ENCODE peak calls at places on chromosomes 11 and 22, in ten cellular contexts. One of them, this sample, is unnamed.

GRCh38 chr11:57792060-57792541 is 30.5 kb downstream of the CTNND1 start:
- DNase-seq in testis: peak
- DNase-seq in right lobe of liver: peak
- DNase-seq in A549: no peak
- DNase-seq in body of pancreas: peak
- DNase-seq in vagina: no peak
- DNase-seq in heart left ventricle: peak
- DNase-seq in tibial nerve: peak
- DNase-seq in spleen: peak
- DNase-seq in transverse colon: peak
- DNase-seq in this sample: peak

GRCh38 chr22:49666146-49666809 is 161.4 kb downstream of the BRD1 start:
- DNase-seq in vagina: no peak
- DNase-seq in spleen: no peak
- DNase-seq in A549: no peak
- DNase-seq in right lobe of liver: peak
- DNase-seq in body of pancreas: no peak
- DNase-seq in testis: no peak
- DNase-seq in tibial nerve: no peak
- DNase-seq in heart left ventricle: no peak
- DNase-seq in transverse colon: peak
- DNase-seq in this sample: peak

GRCh38 chr11:19892387-19892786 is 179.8 kb downstream of the NAV2 start:
- DNase-seq in testis: no peak
- DNase-seq in vagina: no peak
- DNase-seq in body of pancreas: no peak
- DNase-seq in tibial nerve: no peak
- DNase-seq in A549: peak
- DNase-seq in right lobe of liver: no peak
- DNase-seq in heart left ventricle: no peak
- DNase-seq in transverse colon: no peak
- DNase-seq in spleen: no peak
- DNase-seq in this sample: no peak

GRCh38 chr11:72736452-72737069 is 15.6 kb downstream of the ARAP1 start:
- DNase-seq in vagina: no peak
- DNase-seq in transverse colon: no peak
- DNase-seq in heart left ventricle: peak
- DNase-seq in tibial nerve: no peak
- DNase-seq in testis: peak
- DNase-seq in A549: peak
- DNase-seq in body of pancreas: no peak
- DNase-seq in right lobe of liver: no peak
- DNase-seq in spleen: peak
- DNase-seq in this sample: peak

GRCh38 chr11:10305964-10306918 is 1.4 kb downstream of the ADM start:
- DNase-seq in right lobe of liver: peak
- DNase-seq in tibial nerve: no peak
- DNase-seq in spleen: peak
- DNase-seq in heart left ventricle: peak
- DNase-seq in transverse colon: peak
- DNase-seq in body of pancreas: peak
- DNase-seq in testis: no peak
- DNase-seq in A549: peak
- DNase-seq in vagina: no peak
- DNase-seq in this sample: no peak

GRCh38 chr22:17808688-17809403 is 34.6 kb upstream of the BID start:
- DNase-seq in body of pancreas: no peak
- DNase-seq in right lobe of liver: no peak
- DNase-seq in heart left ventricle: peak
- DNase-seq in tibial nerve: no peak
- DNase-seq in vagina: no peak
- DNase-seq in spleen: no peak
- DNase-seq in A549: no peak
- DNase-seq in testis: no peak
- DNase-seq in transverse colon: no peak
- DNase-seq in this sample: no peak

GRCh38 chr11:126115820-126116319 is 53.2 kb upstream of the CDON start:
- DNase-seq in right lobe of liver: peak
- DNase-seq in heart left ventricle: peak
- DNase-seq in testis: peak
- DNase-seq in body of pancreas: peak
- DNase-seq in vagina: no peak
- DNase-seq in tibial nerve: peak
- DNase-seq in transverse colon: peak
- DNase-seq in A549: peak
- DNase-seq in spleen: peak
- DNase-seq in this sample: peak

GRCh38 chr11:35593143-35593542 is 25.1 kb upstream of the FJX1 start:
- DNase-seq in heart left ventricle: no peak
- DNase-seq in right lobe of liver: no peak
- DNase-seq in A549: no peak
- DNase-seq in testis: no peak
- DNase-seq in spleen: no peak
- DNase-seq in vagina: no peak
- DNase-seq in transverse colon: no peak
- DNase-seq in tibial nerve: no peak
- DNase-seq in body of pancreas: no peak
- DNase-seq in this sample: no peak

GRCh38 chr11:115672999-115673411 is 168.8 kb upstream of the CADM1 start:
- DNase-seq in A549: no peak
- DNase-seq in spleen: no peak
- DNase-seq in testis: peak
- DNase-seq in transverse colon: no peak
- DNase-seq in body of pancreas: no peak
- DNase-seq in vagina: no peak
- DNase-seq in heart left ventricle: peak
- DNase-seq in tibial nerve: no peak
- DNase-seq in right lobe of liver: peak
- DNase-seq in this sample: peak

GRCh38 chr22:28183078-28183870 is 264.2 kb upstream of the PITPNB start:
- DNase-seq in spleen: no peak
- DNase-seq in vagina: no peak
- DNase-seq in right lobe of liver: no peak
- DNase-seq in tibial nerve: no peak
- DNase-seq in body of pancreas: peak
- DNase-seq in transverse colon: no peak
- DNase-seq in heart left ventricle: no peak
- DNase-seq in testis: no peak
- DNase-seq in A549: no peak
- DNase-seq in this sample: no peak

DNA sequence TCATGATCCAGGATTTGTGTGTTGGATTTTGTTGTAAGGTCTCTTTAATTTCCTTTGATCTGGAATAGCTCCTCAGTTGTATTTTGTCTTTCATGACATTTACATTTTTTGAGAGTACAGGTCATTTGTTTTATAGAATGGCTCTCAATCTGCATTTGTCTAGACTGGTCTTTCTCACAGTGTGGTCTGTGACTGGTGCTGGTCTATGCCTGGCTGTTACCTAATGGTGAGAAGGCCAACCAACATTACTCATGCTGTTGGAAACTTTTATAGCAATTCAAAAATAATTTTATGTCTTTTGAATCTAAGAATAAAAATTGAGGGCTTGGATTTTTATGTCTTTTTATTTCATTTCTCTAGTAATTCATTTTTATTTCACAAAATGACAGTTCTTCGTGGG is 3.9 kb upstream of the NCR3LG1 start:
- DNase-seq in spleen: no peak
- DNase-seq in body of pancreas: no peak
- DNase-seq in heart left ventricle: no peak
- DNase-seq in tibial nerve: no peak
- DNase-seq in A549: no peak
- DNase-seq in vagina: no peak
- DNase-seq in testis: no peak
- DNase-seq in transverse colon: no peak
- DNase-seq in right lobe of liver: no peak
- DNase-seq in this sample: no peak
- TF ChIP-seq POLR2A in spleen: no peak
- TF ChIP-seq POLR2A in body of pancreas: no peak
- TF ChIP-seq POLR2A in heart left ventricle: no peak
- TF ChIP-seq POLR2A in tibial nerve: no peak
- TF ChIP-seq POLR2A in A549: no peak
- TF ChIP-seq POLR2A in vagina: no peak
- TF ChIP-seq POLR2A in testis: no peak
- TF ChIP-seq POLR2A in transverse colon: no peak
- TF ChIP-seq POLR2A in right lobe of liver: no peak
- TF ChIP-seq POLR2A in this sample: no peak

DNA sequence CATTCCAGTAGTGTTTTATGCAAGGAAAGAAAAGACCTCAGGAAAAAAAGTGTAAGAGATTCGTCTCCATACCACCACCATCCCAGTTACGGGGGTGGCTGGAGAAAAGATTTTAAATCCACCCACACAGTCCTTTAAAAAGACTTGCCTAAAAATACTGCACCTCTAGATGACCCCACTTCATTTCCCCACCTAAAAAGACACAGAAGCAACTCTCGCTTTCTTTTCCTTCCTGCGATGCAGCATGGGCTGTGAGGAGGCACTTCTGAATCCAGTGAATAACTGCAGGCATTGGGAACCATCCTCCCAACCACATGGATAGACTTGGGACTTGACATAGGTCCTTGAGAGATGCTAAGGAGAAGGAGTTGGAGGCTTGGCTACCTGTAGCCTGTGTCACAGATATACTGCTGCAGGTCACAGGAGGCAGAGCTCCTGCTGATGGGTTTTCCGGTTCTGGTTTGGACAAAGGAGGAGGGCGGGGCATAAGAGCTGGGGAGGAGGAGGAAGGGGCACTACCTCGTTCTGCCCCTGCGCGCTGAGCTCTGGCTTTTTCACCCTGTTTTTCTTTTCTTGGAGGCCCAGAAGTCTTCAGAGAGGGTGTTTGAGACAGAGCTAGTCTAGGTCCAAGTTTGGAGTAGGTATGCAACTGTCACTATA is 285.9 kb downstream of the NTM start:
- DNase-seq in vagina: no peak
- DNase-seq in heart left ventricle: no peak
- DNase-seq in transverse colon: no peak
- DNase-seq in body of pancreas: no peak
- DNase-seq in right lobe of liver: no peak
- DNase-seq in testis: no peak
- DNase-seq in spleen: no peak
- DNase-seq in A549: no peak
- DNase-seq in tibial nerve: no peak
- DNase-seq in this sample: no peak
- H3K4me3 ChIP-seq in vagina: no peak
- H3K4me3 ChIP-seq in heart left ventricle: no peak
- H3K4me3 ChIP-seq in transverse colon: no peak
- H3K4me3 ChIP-seq in body of pancreas: no peak
- H3K4me3 ChIP-seq in right lobe of liver: no peak
- H3K4me3 ChIP-seq in testis: no peak
- H3K4me3 ChIP-seq in spleen: no peak
- H3K4me3 ChIP-seq in A549: no peak
- H3K4me3 ChIP-seq in tibial nerve: no peak
- H3K4me3 ChIP-seq in this sample: no peak

DNA sequence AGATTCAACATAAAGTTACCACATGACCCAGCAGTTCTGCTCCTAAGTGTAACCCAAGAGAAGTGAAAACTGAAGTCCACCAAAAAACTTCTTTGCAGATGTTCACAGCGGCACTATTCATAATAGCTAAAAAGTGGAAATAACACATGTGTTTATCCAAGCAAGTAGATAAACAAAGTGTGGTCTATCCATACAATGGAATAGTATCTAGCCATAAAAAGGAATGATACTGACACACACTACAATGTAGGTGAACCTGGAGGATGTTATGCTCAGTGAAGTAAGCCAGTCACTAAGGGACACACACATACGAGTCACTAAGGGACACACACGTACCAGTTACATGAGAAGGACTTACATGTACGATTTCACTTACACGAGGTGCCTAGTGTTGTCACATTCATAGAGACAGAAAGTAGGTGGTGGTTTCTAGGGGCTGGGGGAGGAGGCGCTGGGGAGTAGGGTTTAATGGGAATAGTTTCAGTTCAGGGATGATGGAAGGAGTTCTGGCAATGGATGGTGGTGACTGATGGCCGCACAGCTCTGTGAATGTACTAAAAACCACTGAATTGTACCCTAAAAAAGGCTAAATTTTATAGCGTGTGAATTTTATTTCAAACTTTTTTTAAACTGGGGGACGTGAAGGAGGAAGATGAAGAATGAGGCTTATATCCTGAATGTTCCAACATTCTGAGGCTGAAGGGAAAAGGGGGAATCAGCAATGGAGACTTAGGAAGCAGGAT is 27.2 kb upstream of the COMT start:
- DNase-seq in tibial nerve: no peak
- DNase-seq in heart left ventricle: no peak
- DNase-seq in spleen: no peak
- DNase-seq in vagina: no peak
- DNase-seq in right lobe of liver: no peak
- DNase-seq in transverse colon: no peak
- DNase-seq in body of pancreas: no peak
- DNase-seq in testis: no peak
- DNase-seq in A549: no peak
- DNase-seq in this sample: no peak
- H3K27ac ChIP-seq in tibial nerve: no peak
- H3K27ac ChIP-seq in heart left ventricle: no peak
- H3K27ac ChIP-seq in spleen: no peak
- H3K27ac ChIP-seq in vagina: no peak
- H3K27ac ChIP-seq in right lobe of liver: no peak
- H3K27ac ChIP-seq in transverse colon: no peak
- H3K27ac ChIP-seq in body of pancreas: no peak
- H3K27ac ChIP-seq in testis: no peak
- H3K27ac ChIP-seq in A549: no peak
- H3K27ac ChIP-seq in this sample: no peak

DNA sequence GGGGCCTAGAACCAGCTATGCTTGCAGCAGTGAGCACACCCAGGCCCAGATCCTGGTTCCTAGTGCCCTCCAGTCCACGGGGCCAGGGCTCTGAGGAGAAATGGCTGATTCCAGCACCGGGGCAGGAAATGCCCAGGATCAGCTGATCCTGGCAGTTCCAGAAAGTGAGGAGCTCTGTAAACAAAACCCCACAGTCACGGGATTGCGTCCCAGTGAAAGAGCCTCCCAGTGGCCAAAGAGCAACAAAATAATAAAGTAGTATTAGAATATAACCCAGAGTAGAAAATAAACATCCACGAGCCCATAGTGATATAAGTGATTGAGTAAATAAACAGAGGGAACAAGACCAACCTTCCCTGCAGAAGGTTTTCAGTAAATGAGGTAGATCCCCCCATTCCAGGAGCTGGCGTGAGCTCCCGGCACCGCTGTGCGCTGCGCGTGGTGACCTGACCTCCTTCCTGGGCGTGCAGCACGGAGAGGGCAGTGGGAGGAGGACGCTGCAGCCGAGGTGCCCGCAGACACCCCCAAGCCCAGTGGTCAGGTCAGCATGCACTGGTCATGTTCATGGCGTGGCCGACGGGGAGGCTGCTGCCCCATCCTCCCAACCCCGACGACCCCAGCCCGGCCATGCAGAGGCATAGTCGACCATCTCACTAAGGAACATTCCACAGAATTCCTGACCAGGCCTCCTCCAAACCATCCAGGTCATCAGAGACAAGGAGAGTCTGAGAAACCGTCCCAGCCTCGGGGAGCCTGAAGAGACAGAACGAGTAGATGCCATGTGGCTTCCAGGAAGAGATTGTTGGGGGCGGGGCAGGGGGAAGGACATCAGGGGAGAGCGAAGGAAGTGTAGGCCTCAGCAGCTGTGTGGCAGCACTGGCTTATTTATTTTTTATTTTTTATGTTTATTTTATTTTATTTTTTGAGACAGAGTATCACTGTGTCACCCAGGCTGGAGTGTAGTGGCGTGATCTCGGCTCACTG is 19.9 kb downstream of the PTDSS2 start:
- DNase-seq in body of pancreas: peak
- DNase-seq in heart left ventricle: peak
- DNase-seq in tibial nerve: peak
- DNase-seq in spleen: peak
- DNase-seq in transverse colon: peak
- DNase-seq in vagina: no peak
- DNase-seq in right lobe of liver: peak
- DNase-seq in A549: peak
- DNase-seq in testis: peak
- DNase-seq in this sample: peak
- TF ChIP-seq POLR2A in body of pancreas: peak
- TF ChIP-seq POLR2A in heart left ventricle: no peak
- TF ChIP-seq POLR2A in tibial nerve: no peak
- TF ChIP-seq POLR2A in spleen: no peak
- TF ChIP-seq POLR2A in transverse colon: no peak
- TF ChIP-seq POLR2A in vagina: no peak
- TF ChIP-seq POLR2A in right lobe of liver: peak
- TF ChIP-seq POLR2A in A549: no peak
- TF ChIP-seq POLR2A in testis: no peak
- TF ChIP-seq POLR2A in this sample: no peak

This sample was measured in sigmoid colon.